ENCODE peak calls at places on chromosomes 5 and 9, in four cellular contexts. D is Peyer's patch, F is right lobe of liver, N is IMR-90. T is an unnamed sample. For H3K4me1, the result is how much of the 10 kb centered on the place peaks cover.

GRCh38 chr5:102888483-102888882 is 133.4 kb downstream of the PAM start:
- DNase-seq in D (no peak), F (no peak), N (no peak), T (no peak)

GRCh38 chr9:121545875-121546423 is 46.3 kb upstream of the GGTA1 start:
- DNase-seq in D (peak), F (peak), N (peak), T (peak)

GRCh38 chr5:147805030-147805454 is 22.5 kb upstream of the JAKMIP2 start:
- DNase-seq in D (peak), F (no peak), N (no peak), T (no peak)

GRCh38 chr5:175711472-175712312 is 53.8 kb downstream of the HRH2 start:
- DNase-seq in D (no peak), F (no peak), N (no peak), T (no peak)

GRCh38 chr5:120093178-120093577 is 370.9 kb upstream of the PRR16 start:
- DNase-seq in D (no peak), F (no peak), N (no peak), T (no peak)

GRCh38 chr5:86374611-86375010 is 243.1 kb upstream of the COX7C start:
- DNase-seq in D (no peak), F (no peak), N (no peak), T (no peak)

GRCh38 chr9:133606722-133607053 is 2.5 kb downstream of the FAM163B start:
- DNase-seq in D (no peak), F (no peak), N (no peak), T (no peak)

GRCh38 chr5:1649554-1649953 is 125.8 kb upstream of the LPCAT1 start:
- DNase-seq in D (no peak), F (no peak), N (no peak), T (no peak)

GRCh38 chr5:40654377-40655006 is 25.2 kb upstream of the PTGER4 start:
- DNase-seq in D (no peak), F (no peak), N (no peak), T (no peak)

GRCh38 chr9:6538666-6539071 is 106.9 kb downstream of the GLDC start:
- DNase-seq in D (no peak), F (no peak), N (peak), T (no peak)

GRCh38 chr9:114446036-114446435 is 58.3 kb upstream of the AKNA start:
- DNase-seq in D (no peak), F (no peak), N (peak), T (no peak)

GRCh38 chr9:91033802-91034201 is 232.2 kb downstream of the SYK start:
- DNase-seq in D (peak), F (no peak), N (no peak), T (peak)

GRCh38 chr5:31211098-31211497 is 17.6 kb downstream of the CDH6 start:
- DNase-seq in D (no peak), F (no peak), N (no peak), T (no peak)

GRCh38 chr9:20551236-20551635 is 71.1 kb downstream of the MLLT3 start:
- DNase-seq in D (no peak), F (no peak), N (peak), T (no peak)

GRCh38 chr5:163259495-163259894 is 177.9 kb upstream of the CCNG1 start:
- DNase-seq in D (no peak), F (no peak), N (no peak), T (no peak)

GRCh38 chr5:7394889-7395431 is 978 bp upstream of the ADCY2 start:
- DNase-seq in D (no peak), F (no peak), N (no peak), T (no peak)

GRCh38 chr9:107127608-107128007 is 155.5 kb upstream of the RAD23B start:
- DNase-seq in D (no peak), F (no peak), N (no peak), T (no peak)

GRCh38 chr5:139262414-139263139 is 31.0 kb upstream of the MATR3 start:
- DNase-seq in D (peak), F (peak), N (peak), T (peak)

GRCh38 chr5:80960531-80961375 is 590 bp downstream of the RASGRF2 start:
- DNase-seq in D (no peak), F (peak), N (peak), T (peak)

GRCh38 chr9:70873506-70873905 is 247.9 kb downstream of the TRPM3 start:
- DNase-seq in D (no peak), F (no peak), N (no peak), T (no peak)

GRCh38 chr5:1503301-1504243 is 20.2 kb downstream of the LPCAT1 start:
- DNase-seq in D (peak), F (peak), N (peak), T (no peak)

GRCh38 chr9:123475407-123475806 is 119.4 kb downstream of the CRB2 start:
- DNase-seq in D (no peak), F (no peak), N (no peak), T (no peak)

GRCh38 chr9:103188966-103189365 is 193.8 kb downstream of the CYLC2 start:
- DNase-seq in D (no peak), F (no peak), N (no peak), T (peak)

GRCh38 chr5:4043135-4043534 is 447.5 kb downstream of the IRX1 start:
- DNase-seq in D (no peak), F (no peak), N (no peak), T (no peak)

GRCh38 chr5:8770431-8770830 is 775.4 kb downstream of the SEMA5A start:
- DNase-seq in D (no peak), F (no peak), N (no peak), T (no peak)

GRCh38 chr9:20526500-20527319 is 95.6 kb downstream of the MLLT3 start:
- DNase-seq in D (no peak), F (no peak), N (peak), T (no peak)

GRCh38 chr9:133086894-133087293 is 25.1 kb downstream of the CEL start:
- DNase-seq in D (no peak), F (no peak), N (no peak), T (peak)

GRCh38 chr9:36625006-36625600 is 52.4 kb downstream of the MELK start:
- DNase-seq in D (no peak), F (no peak), N (peak), T (peak)

GRCh38 chr9:38326122-38326521 is 66.4 kb upstream of the ALDH1B1 start:
- DNase-seq in D (no peak), F (no peak), N (no peak), T (no peak)

GRCh38 chr5:110045153-110045552 is 355.4 kb downstream of the MAN2A1 start:
- DNase-seq in D (no peak), F (no peak), N (no peak), T (no peak)

GRCh38 chr9:121861501-121862180 is 210.2 kb downstream of the DAB2IP start:
- DNase-seq in D (no peak), F (peak), N (no peak), T (no peak)

GRCh38 chr5:147509710-147510651 is at the start of gene DPYSL3:
- DNase-seq in D (no peak), F (peak), N (peak), T (peak)

GRCh38 chr5:159018855-159019254 is 80.9 kb downstream of the EBF1 start:
- DNase-seq in D (no peak), F (no peak), N (no peak), T (no peak)

GRCh38 chr5:79771387-79771786 is 81.8 kb downstream of the CMYA5 start:
- DNase-seq in D (no peak), F (no peak), N (peak), T (no peak)

GRCh38 chr9:112532427-112532826 is 45.8 kb downstream of the KIAA1958 start:
- DNase-seq in D (no peak), F (no peak), N (peak), T (peak)

GRCh38 chr9:86511614-86512360 is 157.6 kb upstream of the TUT7 start:
- DNase-seq in D (no peak), F (no peak), N (no peak), T (no peak)

GRCh38 chr5:124661317-124662141 is 84.9 kb downstream of the ZNF608 start:
- DNase-seq in D (no peak), F (no peak), N (peak), T (peak)

GRCh38 chr9:114288233-114289051 is 34.5 kb upstream of the ORM1 start:
- DNase-seq in D (no peak), F (no peak), N (peak), T (no peak)

GRCh38 chr9:20989923-20990341 is 41.5 kb downstream of the HACD4 start:
- DNase-seq in D (no peak), F (peak), N (no peak), T (peak)

GRCh38 chr5:150406120-150407096 is 6.3 kb downstream of the CD74 start:
- DNase-seq in D (no peak), F (no peak), N (no peak), T (no peak)

GRCh38 chr5:167971706-167972105 is 319.7 kb upstream of the WWC1 start:
- DNase-seq in D (no peak), F (no peak), N (no peak), T (no peak)

GRCh38 chr5:167968784-167969183 is 322.7 kb upstream of the WWC1 start:
- DNase-seq in D (no peak), F (no peak), N (no peak), T (no peak)

GRCh38 chr5:167970002-167970401 is 321.4 kb upstream of the WWC1 start:
- DNase-seq in D (no peak), F (no peak), N (peak), T (no peak)

GRCh38 chr5:167964529-167964928 is 326.9 kb upstream of the WWC1 start:
- DNase-seq in D (no peak), F (no peak), N (no peak), T (no peak)

DNA sequence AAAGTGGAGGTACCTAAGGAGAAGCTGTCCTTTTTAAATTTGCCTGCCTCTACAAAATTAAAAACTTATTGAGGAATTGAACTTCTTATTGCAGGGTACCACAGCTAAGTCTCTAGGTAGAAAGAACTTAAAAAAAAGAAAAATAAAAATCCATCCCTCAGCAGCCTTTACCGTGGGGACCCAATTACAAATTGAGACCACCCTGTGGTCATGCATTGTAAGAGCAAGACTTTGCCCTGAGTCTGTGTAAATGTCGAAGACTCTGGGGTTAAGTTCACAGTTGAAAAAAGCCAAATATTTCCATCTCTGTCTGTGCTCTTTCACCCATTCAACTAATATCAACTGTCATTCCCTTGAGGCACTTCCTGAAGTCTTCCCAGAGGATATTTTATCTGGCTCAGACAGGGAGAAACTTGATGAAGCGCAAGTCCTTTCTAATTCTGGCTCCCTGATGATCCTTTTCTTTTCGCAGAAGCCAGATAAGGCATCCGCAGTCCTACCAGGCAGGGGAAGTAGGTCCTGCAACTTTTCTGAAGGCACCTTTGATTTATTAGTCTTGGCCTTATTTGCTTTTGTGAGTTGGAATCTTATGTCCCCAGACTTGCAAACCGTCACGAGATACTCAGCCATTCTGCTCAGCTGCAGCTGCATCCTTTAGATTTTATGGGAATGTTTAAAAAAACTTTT is 323.8 kb upstream of the WWC1 start:
- DNase-seq in D (no peak), F (no peak), N (no peak), T (no peak)
- TF ChIP-seq CTCF in D (no peak), F (no peak), N (no peak), T (no peak)

GRCh38 chr5:18745988-18746615 is 1111.8 kb downstream of the TAF11L14 start:
- DNase-seq in D (peak), F (peak), N (no peak), T (peak)

GRCh38 chr5:18745591-18745987 is 1111.3 kb downstream of the TAF11L14 start:
- DNase-seq in D (no peak), F (peak), N (no peak), T (no peak)

GRCh38 chr5:18744990-18745590 is 1110.8 kb downstream of the TAF11L14 start:
- DNase-seq in D (no peak), F (no peak), N (no peak), T (no peak)

GRCh38 chr5:18742830-18743229 is 1108.6 kb downstream of the TAF11L14 start:
- DNase-seq in D (no peak), F (no peak), N (no peak), T (no peak)

GRCh38 chr5:18744441-18744840 is 1110.2 kb downstream of the TAF11L14 start:
- DNase-seq in D (no peak), F (no peak), N (no peak), T (no peak)
- H3K4me1 ChIP-seq in D (under half), F (under half), N (under half), T (under half)

DNA sequence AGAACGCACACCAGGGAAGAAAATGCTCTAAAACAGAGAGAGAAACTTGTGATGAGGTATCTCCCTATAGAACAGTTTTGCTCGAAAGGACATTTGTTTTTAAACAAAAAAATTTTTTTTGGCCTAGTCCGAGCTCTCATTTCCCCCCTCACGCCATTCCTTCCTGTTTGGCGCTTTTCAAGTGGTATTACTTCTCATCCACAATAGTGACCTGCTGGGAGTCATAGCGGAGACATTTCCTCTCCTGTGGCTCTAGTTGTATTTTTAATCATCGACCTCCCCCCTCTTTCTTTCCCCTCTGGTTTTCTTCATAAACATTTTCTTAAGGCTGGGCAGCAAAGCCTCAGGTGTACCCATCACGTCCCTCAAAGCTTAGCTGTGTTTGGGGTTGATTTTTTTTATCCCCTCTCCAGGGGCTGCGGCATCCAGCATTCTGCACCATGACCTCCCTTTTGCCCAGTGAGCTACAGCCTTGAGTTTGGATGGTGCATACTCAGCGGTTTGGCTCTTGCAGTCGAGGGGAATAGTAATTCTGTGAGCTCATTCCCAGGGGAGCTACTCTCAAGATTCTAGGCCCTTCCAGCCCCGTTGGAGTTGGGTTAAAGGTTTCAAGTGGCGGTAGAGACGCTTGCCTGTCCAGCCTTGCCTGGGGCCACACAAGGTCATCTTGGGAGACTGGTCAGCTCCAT is 102.0 kb upstream of the SPRY4 start:
- DNase-seq in D (no peak), F (no peak), N (no peak), T (no peak)
- TF ChIP-seq POLR2A in D (no peak), F (no peak), N (no peak), T (no peak)

DNA sequence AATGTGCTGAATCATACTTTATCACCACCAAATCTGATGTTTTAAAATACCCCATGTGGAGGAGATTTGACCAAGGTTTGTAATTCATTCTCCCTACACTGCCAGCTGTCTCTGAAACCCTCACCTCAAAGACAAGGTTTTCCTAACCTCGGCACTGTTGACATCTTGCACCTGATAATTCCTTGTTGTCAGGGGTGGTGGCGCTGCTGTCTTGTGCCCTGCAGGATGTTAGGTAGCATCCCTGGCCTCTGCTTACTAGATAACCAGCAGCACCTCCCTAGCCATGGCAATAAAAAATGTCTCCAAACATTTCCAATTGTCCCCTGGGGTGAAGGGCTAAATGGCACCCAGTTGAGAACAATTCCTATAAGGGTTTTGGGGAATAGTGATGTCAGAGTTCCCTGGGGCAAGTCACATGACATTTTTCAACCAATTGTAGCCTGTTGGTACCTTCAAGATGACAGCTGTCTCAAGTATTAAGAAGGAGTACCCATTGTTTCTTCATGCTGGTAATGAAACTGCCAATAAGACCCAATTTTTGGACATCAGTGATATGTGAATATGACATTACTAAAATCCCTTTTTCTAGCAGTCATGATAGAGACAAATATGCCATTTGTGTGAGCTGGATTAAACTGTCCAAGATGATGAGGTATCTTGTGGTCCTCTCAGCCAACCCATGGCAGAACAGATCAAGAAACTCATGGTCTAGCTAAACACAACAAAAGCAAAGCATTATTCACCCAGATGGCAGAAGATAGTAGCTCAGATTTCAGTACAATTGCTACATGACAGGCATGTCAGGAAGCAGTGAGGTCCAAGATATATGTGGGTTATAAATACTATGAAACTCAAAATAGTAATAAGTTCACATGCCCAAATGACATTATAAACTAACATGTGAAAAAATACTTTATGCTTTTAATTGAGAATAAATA is 160.7 kb upstream of the PLCXD3 start:
- DNase-seq in D (no peak), F (no peak), N (no peak), T (no peak)
- TF ChIP-seq CTCF in D (no peak), F (no peak), N (no peak), T (no peak)

DNA sequence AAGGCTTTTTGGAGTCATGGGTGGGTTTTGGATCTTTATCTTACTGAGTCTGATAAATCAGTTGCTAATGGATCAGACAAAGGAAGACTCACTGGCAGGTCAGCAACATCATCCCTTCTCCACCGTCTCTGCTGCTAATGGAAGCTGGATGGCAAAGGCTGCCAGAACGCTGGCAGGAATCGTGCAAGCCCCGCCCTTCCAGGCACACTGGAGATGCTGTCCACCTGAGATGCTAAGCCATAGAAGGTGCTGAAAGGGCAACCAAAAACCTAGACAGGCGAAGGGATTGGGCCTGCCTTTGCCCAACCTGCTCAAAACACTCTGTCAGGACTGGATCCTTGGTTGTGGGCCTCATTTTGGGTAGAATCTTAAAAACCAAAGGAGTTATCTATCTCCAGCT is 139.5 kb upstream of the FSTL4 start:
- DNase-seq in D (no peak), F (no peak), N (no peak), T (no peak)
- H3K4me1 ChIP-seq in D (under half), F (under half), N (under half), T (under half)

GRCh38 chr9:129495422-129496186 is 125.3 kb downstream of the C9orf50 start:
- DNase-seq in D (peak), F (peak), N (peak), T (peak)
- TF ChIP-seq POLR2A in D (peak), F (peak), N (no peak), T (no peak)

DNA sequence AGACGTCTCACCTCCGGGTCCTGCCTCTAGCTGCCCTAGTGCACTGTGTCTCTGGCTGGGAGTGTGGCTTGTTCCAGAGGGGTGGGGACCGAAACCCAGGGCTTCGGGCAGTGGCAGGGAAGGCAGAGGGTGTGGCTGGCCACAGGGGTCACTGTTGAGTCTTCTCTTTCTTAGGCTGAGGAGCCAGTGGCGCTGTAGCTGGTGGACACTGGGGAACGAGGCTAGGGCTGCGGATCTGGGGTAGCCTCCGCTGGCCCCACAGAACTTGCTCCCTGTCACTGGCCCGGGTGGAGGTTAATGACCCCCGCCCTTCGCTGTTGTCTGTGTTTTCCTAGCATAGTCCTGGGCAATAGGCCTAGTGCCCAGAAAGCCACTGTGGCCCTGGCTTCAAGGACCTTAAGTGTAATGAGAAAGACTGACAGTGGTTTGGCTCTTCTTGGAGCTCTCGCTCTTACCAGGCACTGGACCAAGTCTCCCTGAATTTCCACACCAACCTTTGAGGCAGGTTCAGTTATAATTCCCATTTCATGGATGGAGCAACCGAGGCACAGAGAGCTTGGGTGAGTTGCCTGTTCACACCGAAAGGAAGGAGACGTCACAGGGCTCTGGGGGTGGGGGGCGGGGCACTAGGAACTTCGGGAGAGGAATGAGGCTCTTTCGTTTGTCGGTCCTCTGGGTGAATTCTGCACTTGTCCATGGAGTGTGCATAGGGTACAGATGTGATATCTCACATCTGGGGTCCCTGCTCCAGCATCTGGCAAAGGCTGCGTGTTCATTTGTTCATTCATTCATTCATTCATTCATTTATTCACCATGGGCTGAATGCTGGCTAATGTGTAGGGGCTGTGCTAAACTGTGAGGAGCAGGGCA is 4.8 kb upstream of the IER5L start:
- DNase-seq in D (no peak), F (peak), N (no peak), T (peak)
- TF ChIP-seq CTCF in D (no peak), F (peak), N (peak), T (peak)